ENCODE peak calls at places on chromosomes 16 and 17, in four cellular contexts. A, E, H and G are unnamed samples.
A peak's percentile ranks its signal among the peaks of the same experiment; 100 is the strongest.

GRCh38 chr17:17044846-17045561 is 2.7 kb downstream of the MPRIP start:
- DNase-seq in A (peak; percentile 79), E (peak; percentile 79), H (peak; percentile 39), G (peak; percentile 43)

GRCh38 chr17:16293918-16294317 is 59.4 kb downstream of the CENPV start:
- DNase-seq in A (no peak), E (no peak), H (no peak), G (peak; percentile 93)

GRCh38 chr16:15502041-15502725 is 67.8 kb downstream of the BMERB1 start:
- DNase-seq in A (peak; percentile 77), E (peak; percentile 96), H (no peak), G (no peak)

GRCh38 chr17:8828517-8828875 is 29.3 kb upstream of the MFSD6L start:
- DNase-seq in A (no peak), E (no peak), H (no peak), G (no peak)

GRCh38 chr17:309361-309888 is 43.2 kb downstream of the RPH3AL start:
- DNase-seq in A (peak; percentile 7), E (no peak), H (no peak), G (no peak)

GRCh38 chr17:64063766-64064224 is 43.4 kb upstream of the ICAM2 start:
- DNase-seq in A (peak; percentile 40), E (peak; percentile 27), H (no peak), G (peak; percentile 78)

GRCh38 chr17:67377727-67378443 is 804 bp downstream of the PITPNC1 start:
- DNase-seq in A (peak; percentile 52), E (peak; percentile 35), H (peak; percentile 50), G (peak; percentile 29)

GRCh38 chr16:68749424-68749823 is 12.3 kb downstream of the CDH1 start:
- DNase-seq in A (no peak), E (no peak), H (no peak), G (no peak)

GRCh38 chr17:48973806-48974205 is 5.4 kb upstream of the GIP start:
- DNase-seq in A (no peak), E (no peak), H (no peak), G (no peak)

GRCh38 chr16:70574595-70575271 is 51.1 kb downstream of the SF3B3 start:
- DNase-seq in A (no peak), E (peak; percentile 10), H (no peak), G (no peak)

GRCh38 chr17:62819511-62820221 is 11.6 kb upstream of the MARCHF10 start:
- DNase-seq in A (peak; percentile 98), E (peak; percentile 99), H (no peak), G (no peak)

GRCh38 chr16:57257455-57258070 is 12.5 kb downstream of the ARL2BP start:
- DNase-seq in A (no peak), E (no peak), H (no peak), G (no peak)

GRCh38 chr16:56451753-56452689 is 667 bp downstream of the OGFOD1 start:
- DNase-seq in A (peak; percentile 28), E (peak; percentile 31), H (peak; percentile 17), G (peak; percentile 62)

GRCh38 chr17:81102352-81102751 is 63.0 kb upstream of the PVALEF start:
- DNase-seq in A (no peak), E (no peak), H (no peak), G (no peak)

GRCh38 chr17:1928976-1929375 is 96.2 kb downstream of the RTN4RL1 start:
- DNase-seq in A (no peak), E (no peak), H (no peak), G (peak; percentile 25)

GRCh38 chr17:3983945-3984484 is 19.8 kb upstream of the ATP2A3 start:
- DNase-seq in A (no peak), E (peak; percentile 55), H (no peak), G (no peak)

GRCh38 chr16:1531638-1531910 is 1.9 kb upstream of the TMEM204 start:
- DNase-seq in A (no peak), E (no peak), H (no peak), G (no peak)

GRCh38 chr17:350706-351435 is 1.7 kb downstream of the RPH3AL start:
- DNase-seq in A (peak; percentile 77), E (no peak), H (no peak), G (peak; percentile 98)

GRCh38 chr17:19750835-19751234 is 2.7 kb upstream of the ALDH3A1 start:
- DNase-seq in A (peak; percentile 68), E (no peak), H (no peak), G (no peak)

GRCh38 chr17:81203136-81203535 is 19.6 kb downstream of the CEP131 start:
- DNase-seq in A (no peak), E (no peak), H (no peak), G (no peak)

GRCh38 chr17:43014020-43014615 is 7.5 kb downstream of the IFI35 start:
- DNase-seq in A (no peak), E (no peak), H (no peak), G (no peak)

GRCh38 chr16:72291121-72291520 is 119.2 kb upstream of the PMFBP1 start:
- DNase-seq in A (no peak), E (no peak), H (no peak), G (no peak)

GRCh38 chr17:50168319-50168718 is 2.5 kb downstream of the SGCA start:
- DNase-seq in A (no peak), E (no peak), H (no peak), G (no peak)

GRCh38 chr16:2296662-2297505 is 29.0 kb upstream of the RNPS1 start:
- DNase-seq in A (peak; percentile 42), E (no peak), H (peak; percentile 17), G (peak; percentile 44)

GRCh38 chr16:65896448-65897153 is 469.9 kb upstream of the CDH5 start:
- DNase-seq in A (no peak), E (no peak), H (no peak), G (no peak)

GRCh38 chr17:17186051-17186450 is 20.1 kb downstream of the PLD6 start:
- DNase-seq in A (peak; percentile 73), E (peak; percentile 12), H (no peak), G (peak; percentile 21)

GRCh38 chr16:72787519-72788268 is 260.2 kb downstream of the ZFHX3 start:
- DNase-seq in A (peak; percentile 70), E (peak; percentile 94), H (peak; percentile 42), G (peak; percentile 80)

GRCh38 chr16:65410801-65411200 is 288.9 kb upstream of the CDH11 start:
- DNase-seq in A (peak; percentile 68), E (peak; percentile 81), H (no peak), G (no peak)

GRCh38 chr17:10698116-10698818 is 873 bp downstream of the ADPRM start:
- DNase-seq in A (peak; percentile 3), E (peak; percentile 10), H (no peak), G (peak; percentile 16)

GRCh38 chr16:81908466-81909230 is 102.6 kb downstream of the SDR42E1 start:
- DNase-seq in A (peak; percentile 12), E (no peak), H (no peak), G (no peak)

GRCh38 chr17:15096511-15096910 is 168.6 kb downstream of the PMP22 start:
- DNase-seq in A (no peak), E (no peak), H (no peak), G (no peak)

GRCh38 chr17:38451840-38452529 is 23.7 kb downstream of the ARHGAP23 start:
- DNase-seq in A (no peak), E (peak; percentile 94), H (no peak), G (no peak)

GRCh38 chr16:53052519-53053501 is at the start of gene CHD9NB:
- DNase-seq in A (peak; percentile 71), E (peak; percentile 86), H (peak; percentile 44), G (peak; percentile 98)
- H3K27ac ChIP-seq in A (no peak within 1 kb of the TSS), E (peak within 1 kb of the TSS; percentile 94), H (no peak within 1 kb of the TSS), G (peak within 1 kb of the TSS; percentile 89)

DNA sequence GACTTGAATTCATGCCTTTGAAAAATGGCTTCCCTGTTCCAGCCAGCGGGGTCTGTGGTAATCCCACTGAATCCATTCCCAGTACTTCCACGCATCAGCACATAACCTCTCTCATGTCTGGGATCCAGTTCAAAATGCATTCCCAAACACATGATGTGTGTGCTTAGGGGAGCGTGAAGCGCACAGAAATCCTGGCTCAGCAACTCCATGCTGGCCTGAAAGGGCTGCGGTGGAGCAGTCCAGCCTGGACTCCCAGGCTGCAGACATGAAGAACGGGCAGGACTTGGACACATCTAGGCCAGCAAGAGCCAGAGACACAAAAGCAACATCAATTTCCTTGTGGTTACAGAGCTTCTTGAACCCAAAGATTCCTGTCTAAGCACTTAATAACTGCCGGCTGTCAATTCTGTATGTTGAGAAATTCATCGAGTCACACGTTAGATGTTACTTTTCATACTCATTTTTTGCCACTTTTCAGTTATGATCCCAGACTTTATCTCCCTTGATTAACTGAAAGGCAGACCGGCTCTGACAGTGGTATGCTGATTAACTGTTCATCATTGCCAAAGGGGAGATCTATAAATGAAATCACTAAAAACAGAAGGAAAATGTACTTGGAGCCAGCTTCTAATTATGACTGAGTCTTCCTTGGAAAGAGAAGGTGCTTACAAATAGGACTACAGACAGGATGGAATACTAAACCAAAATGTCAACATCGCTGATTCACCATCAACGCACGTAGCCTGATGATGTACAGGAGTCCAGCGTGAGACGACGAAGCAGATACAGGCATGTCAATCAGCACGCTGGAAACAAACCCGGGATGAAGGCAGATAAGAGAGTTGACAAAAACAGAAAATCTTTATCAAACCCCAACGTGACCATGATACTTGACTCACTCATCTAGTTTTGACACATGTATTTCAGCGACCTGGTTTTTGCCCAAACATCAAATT is 23.0 kb downstream of the NSMCE1 start:
- DNase-seq in A (peak; percentile 83), E (peak; percentile 99), H (no peak), G (no peak)
- H3K4me3 ChIP-seq in A (no peak overlapping the region), E (no peak overlapping the region), H (no peak overlapping the region), G (no peak overlapping the region)

GRCh38 chr17:59428896-59429460 is 97.5 kb downstream of the YPEL2 start:
- DNase-seq in A (no peak), E (no peak), H (no peak), G (no peak)
- H3K27ac ChIP-seq in A (no peak overlapping the region), E (no peak overlapping the region), H (no peak overlapping the region), G (no peak overlapping the region)

GRCh38 chr16:85688586-85689284 is at the start of gene GINS2:
- DNase-seq in A (peak; percentile 87), E (peak; percentile 84), H (peak; percentile 89), G (peak; percentile 89)
- H3K4me3 ChIP-seq in A (peak within 1 kb of the TSS; percentile 80), E (peak within 1 kb of the TSS; percentile 87), H (peak within 1 kb of the TSS; percentile 76), G (peak within 1 kb of the TSS; percentile 62)

DNA sequence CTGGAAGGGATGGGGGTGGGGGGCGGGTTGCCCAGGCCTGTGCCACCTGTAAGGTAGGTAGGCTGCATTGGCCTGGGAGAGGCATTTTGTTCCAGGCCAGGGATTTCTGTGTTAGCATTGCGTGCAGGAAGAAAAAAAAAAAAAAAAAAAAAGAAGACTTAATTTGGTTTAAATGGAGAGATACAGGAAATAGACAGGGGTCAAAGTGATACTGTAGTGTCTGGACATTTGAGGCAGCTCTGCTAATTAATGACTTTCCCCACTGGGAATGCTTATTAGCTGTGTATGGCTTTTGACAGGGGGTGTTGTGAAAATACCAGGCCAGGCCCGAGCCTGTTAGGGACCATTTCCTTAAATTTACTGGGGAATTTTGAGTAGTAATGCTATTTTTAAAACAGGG is 927 bp downstream of the MAP2K4 start:
- DNase-seq in A (no peak), E (no peak), H (peak; percentile 7), G (peak; percentile 8)
- H3K27ac ChIP-seq in A (no peak overlapping the region), E (peak overlapping the region; percentile 55), H (no peak overlapping the region), G (no peak overlapping the region)

DNA sequence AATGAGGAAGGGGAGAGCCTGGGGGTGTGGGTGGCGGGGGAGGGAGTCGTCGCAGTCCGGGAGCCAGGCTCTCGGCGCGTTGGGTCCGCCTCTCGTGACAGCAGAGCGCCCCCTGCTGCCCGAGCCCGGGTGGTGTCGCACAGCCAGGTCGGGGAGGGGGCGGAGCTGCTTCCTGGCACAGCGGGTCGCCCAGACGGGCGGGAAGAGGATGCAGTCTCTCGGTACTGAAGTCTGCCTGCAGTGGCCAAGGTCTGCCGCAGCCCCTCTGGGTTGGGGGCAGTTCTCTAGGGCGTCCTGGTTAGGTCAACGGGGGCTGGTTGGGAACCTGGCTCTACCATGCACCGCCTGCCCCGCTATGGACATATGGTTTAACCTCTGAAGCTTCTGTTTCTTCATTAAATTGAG is 38.2 kb upstream of the CCDC182 start:
- DNase-seq in A (peak; percentile 79), E (peak; percentile 5), H (peak; percentile 57), G (peak; percentile 38)
- H3K4me3 ChIP-seq in A (no peak overlapping the region), E (no peak overlapping the region), H (peak overlapping the region; percentile 19), G (no peak overlapping the region)